ENCODE peak calls at places on chromosomes 16 and 17, in six cellular contexts. One of them, this sample, is unnamed.

GRCh38 chr16:3824121-3824795 is 56.3 kb downstream of the CREBBP start:
- DNase-seq in colonic mucosa: no peak
- DNase-seq in EL: no peak
- DNase-seq in NCI-H1048: no peak
- DNase-seq in NCI-H774: no peak
- DNase-seq in NCI-H69: no peak
- DNase-seq in this sample: no peak

GRCh38 chr17:82008258-82008940 is 14.3 kb downstream of the CENPX start:
- DNase-seq in NCI-H1048: no peak
- DNase-seq in colonic mucosa: no peak
- DNase-seq in EL: no peak
- DNase-seq in NCI-H774: no peak
- DNase-seq in NCI-H69: no peak
- DNase-seq in this sample: no peak

GRCh38 chr17:60720763-60721531 is 43.3 kb downstream of the BCAS3 start:
- DNase-seq in NCI-H69: peak
- DNase-seq in colonic mucosa: peak
- DNase-seq in EL: peak
- DNase-seq in NCI-H774: peak
- DNase-seq in NCI-H1048: peak
- DNase-seq in this sample: peak

GRCh38 chr17:29584452-29585079 is 4.9 kb downstream of the GIT1 start:
- DNase-seq in NCI-H774: no peak
- DNase-seq in NCI-H1048: no peak
- DNase-seq in NCI-H69: no peak
- DNase-seq in EL: no peak
- DNase-seq in colonic mucosa: no peak
- DNase-seq in this sample: no peak

GRCh38 chr16:57994778-57995177 is 5.7 kb downstream of the ZNF319 start:
- DNase-seq in NCI-H1048: no peak
- DNase-seq in EL: peak
- DNase-seq in colonic mucosa: peak
- DNase-seq in NCI-H774: no peak
- DNase-seq in NCI-H69: peak
- DNase-seq in this sample: no peak

GRCh38 chr16:75282811-75283281 is 31.4 kb upstream of the BCAR1 start:
- DNase-seq in NCI-H1048: no peak
- DNase-seq in NCI-H774: no peak
- DNase-seq in NCI-H69: peak
- DNase-seq in colonic mucosa: no peak
- DNase-seq in EL: peak
- DNase-seq in this sample: no peak

GRCh38 chr16:2935418-2935817 is 23.7 kb downstream of the FLYWCH1 start:
- DNase-seq in colonic mucosa: no peak
- DNase-seq in NCI-H1048: no peak
- DNase-seq in NCI-H69: no peak
- DNase-seq in EL: no peak
- DNase-seq in NCI-H774: no peak
- DNase-seq in this sample: no peak

GRCh38 chr16:50414152-50414551 is 45.4 kb upstream of the BRD7 start:
- DNase-seq in EL: no peak
- DNase-seq in colonic mucosa: no peak
- DNase-seq in NCI-H69: no peak
- DNase-seq in NCI-H774: no peak
- DNase-seq in NCI-H1048: no peak
- DNase-seq in this sample: no peak

GRCh38 chr16:79334127-79334526 is 266.4 kb downstream of the MAF start:
- DNase-seq in NCI-H774: no peak
- DNase-seq in colonic mucosa: no peak
- DNase-seq in NCI-H1048: no peak
- DNase-seq in NCI-H69: no peak
- DNase-seq in EL: no peak
- DNase-seq in this sample: no peak

GRCh38 chr16:80084614-80085013 is 456.2 kb upstream of the DYNLRB2 start:
- DNase-seq in EL: peak
- DNase-seq in NCI-H1048: no peak
- DNase-seq in NCI-H69: no peak
- DNase-seq in colonic mucosa: peak
- DNase-seq in NCI-H774: no peak
- DNase-seq in this sample: no peak

GRCh38 chr17:47099451-47099986 is 89.6 kb downstream of the CDC27 start:
- DNase-seq in NCI-H1048: no peak
- DNase-seq in NCI-H69: peak
- DNase-seq in colonic mucosa: no peak
- DNase-seq in NCI-H774: no peak
- DNase-seq in EL: peak
- DNase-seq in this sample: no peak

GRCh38 chr16:18983565-18984424 is at the start of gene TMC7:
- DNase-seq in NCI-H774: peak
- DNase-seq in EL: peak
- DNase-seq in colonic mucosa: peak
- DNase-seq in NCI-H69: peak
- DNase-seq in NCI-H1048: no peak
- DNase-seq in this sample: peak

GRCh38 chr16:79372504-79373184 is 227.9 kb downstream of the MAF start:
- DNase-seq in NCI-H1048: no peak
- DNase-seq in NCI-H774: no peak
- DNase-seq in NCI-H69: no peak
- DNase-seq in colonic mucosa: no peak
- DNase-seq in EL: no peak
- DNase-seq in this sample: no peak

GRCh38 chr17:1422907-1423306 is 22.9 kb upstream of the YWHAE start:
- DNase-seq in EL: peak
- DNase-seq in NCI-H774: no peak
- DNase-seq in colonic mucosa: no peak
- DNase-seq in NCI-H1048: no peak
- DNase-seq in NCI-H69: no peak
- DNase-seq in this sample: no peak

GRCh38 chr17:40433551-40434384 is 9.5 kb upstream of the IGFBP4 start:
- DNase-seq in NCI-H1048: no peak
- DNase-seq in NCI-H69: peak
- DNase-seq in EL: no peak
- DNase-seq in NCI-H774: no peak
- DNase-seq in colonic mucosa: no peak
- DNase-seq in this sample: no peak

GRCh38 chr17:4130715-4131114 is 12.1 kb downstream of the ZZEF1 start:
- DNase-seq in NCI-H1048: no peak
- DNase-seq in colonic mucosa: peak
- DNase-seq in EL: peak
- DNase-seq in NCI-H69: no peak
- DNase-seq in NCI-H774: no peak
- DNase-seq in this sample: no peak

GRCh38 chr16:64933890-64934289 is 188.0 kb downstream of the CDH11 start:
- DNase-seq in NCI-H69: peak
- DNase-seq in colonic mucosa: no peak
- DNase-seq in EL: no peak
- DNase-seq in NCI-H774: no peak
- DNase-seq in NCI-H1048: no peak
- DNase-seq in this sample: no peak

GRCh38 chr16:55502801-55503366 is 6.0 kb upstream of the LPCAT2 start:
- DNase-seq in NCI-H774: peak
- DNase-seq in colonic mucosa: peak
- DNase-seq in EL: peak
- DNase-seq in NCI-H69: peak
- DNase-seq in NCI-H1048: no peak
- DNase-seq in this sample: no peak

GRCh38 chr16:11472410-11472809 is 114.3 kb downstream of the LITAF start:
- DNase-seq in NCI-H774: no peak
- DNase-seq in colonic mucosa: no peak
- DNase-seq in NCI-H69: no peak
- DNase-seq in NCI-H1048: no peak
- DNase-seq in EL: no peak
- DNase-seq in this sample: no peak

GRCh38 chr16:67329901-67330300 is 3.3 kb downstream of the LRRC36 start:
- DNase-seq in NCI-H774: no peak
- DNase-seq in NCI-H1048: no peak
- DNase-seq in NCI-H69: no peak
- DNase-seq in colonic mucosa: no peak
- DNase-seq in EL: no peak
- DNase-seq in this sample: no peak

GRCh38 chr17:73384926-73385325 is 73.1 kb upstream of the CDC42EP4 start:
- DNase-seq in NCI-H774: no peak
- DNase-seq in NCI-H69: no peak
- DNase-seq in colonic mucosa: no peak
- DNase-seq in NCI-H1048: no peak
- DNase-seq in EL: no peak
- DNase-seq in this sample: no peak

GRCh38 chr17:74779948-74780400 is 3.8 kb upstream of the NAT9 start:
- DNase-seq in colonic mucosa: no peak
- DNase-seq in EL: no peak
- DNase-seq in NCI-H1048: no peak
- DNase-seq in NCI-H69: no peak
- DNase-seq in NCI-H774: no peak
- DNase-seq in this sample: no peak

GRCh38 chr17:43524945-43525575 is 21.1 kb downstream of the ETV4 start:
- DNase-seq in NCI-H1048: no peak
- DNase-seq in NCI-H774: no peak
- DNase-seq in colonic mucosa: no peak
- DNase-seq in NCI-H69: no peak
- DNase-seq in EL: peak
- DNase-seq in this sample: no peak

GRCh38 chr17:81591971-81592370 is 39.8 kb upstream of the FAAP100 start:
- DNase-seq in NCI-H1048: no peak
- DNase-seq in EL: no peak
- DNase-seq in colonic mucosa: no peak
- DNase-seq in NCI-H69: no peak
- DNase-seq in NCI-H774: no peak
- DNase-seq in this sample: no peak

GRCh38 chr16:50884066-50884860 is 142.4 kb downstream of the CYLD start:
- DNase-seq in NCI-H774: no peak
- DNase-seq in colonic mucosa: no peak
- DNase-seq in NCI-H1048: no peak
- DNase-seq in EL: peak
- DNase-seq in NCI-H69: no peak
- DNase-seq in this sample: no peak

GRCh38 chr17:76569607-76570279 is 15.9 kb downstream of the ST6GALNAC2 start:
- DNase-seq in NCI-H774: no peak
- DNase-seq in colonic mucosa: no peak
- DNase-seq in NCI-H69: no peak
- DNase-seq in EL: no peak
- DNase-seq in NCI-H1048: no peak
- DNase-seq in this sample: no peak

GRCh38 chr16:2178321-2179106 is 17.9 kb downstream of the CASKIN1 start:
- DNase-seq in NCI-H774: no peak
- DNase-seq in EL: no peak
- DNase-seq in NCI-H1048: no peak
- DNase-seq in NCI-H69: no peak
- DNase-seq in colonic mucosa: peak
- DNase-seq in this sample: no peak

GRCh38 chr16:67036323-67036741 is 7.4 kb downstream of the CBFB start:
- DNase-seq in NCI-H1048: no peak
- DNase-seq in colonic mucosa: no peak
- DNase-seq in NCI-H774: no peak
- DNase-seq in NCI-H69: no peak
- DNase-seq in EL: no peak
- DNase-seq in this sample: no peak

GRCh38 chr17:68646626-68647526 is 45.7 kb upstream of the FAM20A start:
- DNase-seq in colonic mucosa: no peak
- DNase-seq in NCI-H774: peak
- DNase-seq in NCI-H1048: no peak
- DNase-seq in EL: no peak
- DNase-seq in NCI-H69: peak
- DNase-seq in this sample: no peak

GRCh38 chr17:14310101-14310500 is 9.2 kb downstream of the HS3ST3B1 start:
- DNase-seq in colonic mucosa: no peak
- DNase-seq in NCI-H1048: no peak
- DNase-seq in EL: no peak
- DNase-seq in NCI-H774: no peak
- DNase-seq in NCI-H69: peak
- DNase-seq in this sample: no peak

GRCh38 chr17:74677558-74678466 is 34.9 kb downstream of the CD300LF start:
- DNase-seq in EL: peak
- DNase-seq in NCI-H69: peak
- DNase-seq in NCI-H774: no peak
- DNase-seq in NCI-H1048: no peak
- DNase-seq in colonic mucosa: no peak
- DNase-seq in this sample: no peak

GRCh38 chr17:35578929-35579448 is 618 bp upstream of the PEX12 start:
- DNase-seq in EL: no peak
- DNase-seq in NCI-H774: no peak
- DNase-seq in NCI-H1048: no peak
- DNase-seq in colonic mucosa: no peak
- DNase-seq in NCI-H69: no peak
- DNase-seq in this sample: no peak

GRCh38 chr17:27396941-27397340 is 59.3 kb upstream of the KSR1 start:
- DNase-seq in NCI-H69: no peak
- DNase-seq in EL: no peak
- DNase-seq in colonic mucosa: no peak
- DNase-seq in NCI-H1048: no peak
- DNase-seq in NCI-H774: no peak
- DNase-seq in this sample: no peak

GRCh38 chr16:2190659-2191445 is 5.6 kb downstream of the CASKIN1 start:
- DNase-seq in colonic mucosa: no peak
- DNase-seq in EL: no peak
- DNase-seq in NCI-H774: no peak
- DNase-seq in NCI-H1048: no peak
- DNase-seq in NCI-H69: peak
- DNase-seq in this sample: no peak

GRCh38 chr16:65038125-65038524 is 83.7 kb downstream of the CDH11 start:
- DNase-seq in NCI-H69: peak
- DNase-seq in colonic mucosa: no peak
- DNase-seq in NCI-H1048: no peak
- DNase-seq in EL: no peak
- DNase-seq in NCI-H774: no peak
- DNase-seq in this sample: no peak

GRCh38 chr16:24976971-24977672 is 38.0 kb downstream of the ARHGAP17 start:
- DNase-seq in NCI-H1048: no peak
- DNase-seq in EL: no peak
- DNase-seq in NCI-H69: no peak
- DNase-seq in NCI-H774: no peak
- DNase-seq in colonic mucosa: no peak
- DNase-seq in this sample: no peak

This sample was measured in NCI-H1436 treated with DMSO at 0.1 percent for 48 hours.